ENCODE peak calls at places on chromosomes 7 and 10, in four cellular contexts. D, R, Y and P are unnamed samples.

GRCh38 chr7:93949468-93949867 is 27.9 kb downstream of the GNG11 start:
- DNase-seq in D (peak; percentile 93), R (no peak), Y (peak; percentile 90), P (no peak)

GRCh38 chr7:73786588-73786987 is 16.5 kb upstream of the CLDN3 start:
- DNase-seq in D (no peak), R (no peak), Y (no peak), P (no peak)

GRCh38 chr10:89515031-89515841 is 20.2 kb downstream of the SLC16A12 start:
- DNase-seq in D (peak; percentile 99), R (no peak), Y (peak; percentile 100), P (no peak)

GRCh38 chr7:7673240-7673550 is 32.6 kb downstream of the UMAD1 start:
- DNase-seq in D (no peak), R (no peak), Y (no peak), P (no peak)

GRCh38 chr7:154917214-154918160 is 85.4 kb downstream of the PAXIP1 start:
- DNase-seq in D (no peak), R (no peak), Y (no peak), P (no peak)

GRCh38 chr7:99642099-99642498 is 25.4 kb downstream of the ZSCAN25 start:
- DNase-seq in D (no peak), R (no peak), Y (peak; percentile 18), P (no peak)

GRCh38 chr10:44774676-44775401 is 136.3 kb upstream of the TMEM72 start:
- DNase-seq in D (no peak), R (no peak), Y (peak; percentile 74), P (no peak)

GRCh38 chr7:29197916-29198315 is 3.3 kb downstream of the CHN2 start:
- DNase-seq in D (no peak), R (no peak), Y (no peak), P (no peak)

GRCh38 chr7:137417464-137417863 is 73.9 kb upstream of the PTN start:
- DNase-seq in D (peak; percentile 38), R (no peak), Y (no peak), P (no peak)

GRCh38 chr10:78741541-78741940 is 327.2 kb upstream of the ZMIZ1 start:
- DNase-seq in D (peak; percentile 84), R (no peak), Y (peak; percentile 43), P (no peak)

GRCh38 chr10:59175538-59176240 is 754 bp upstream of the PHYHIPL start:
- DNase-seq in D (no peak), R (no peak), Y (no peak), P (no peak)

GRCh38 chr10:73591935-73592699 is 975 bp upstream of the USP54 start:
- DNase-seq in D (peak; percentile 65), R (peak; percentile 71), Y (peak; percentile 46), P (no peak)

GRCh38 chr10:44197646-44198045 is 187.3 kb downstream of the CXCL12 start:
- DNase-seq in D (no peak), R (no peak), Y (no peak), P (no peak)

GRCh38 chr10:128382225-128382624 is 256.0 kb upstream of the MKI67 start:
- DNase-seq in D (no peak), R (no peak), Y (no peak), P (no peak)

GRCh38 chr7:124351950-124352349 is 319.1 kb upstream of the TMEM229A start:
- DNase-seq in D (no peak), R (no peak), Y (no peak), P (no peak)

GRCh38 chr7:45153238-45153637 is 4.4 kb upstream of the RAMP3 start:
- DNase-seq in D (no peak), R (peak; percentile 18), Y (no peak), P (no peak)

GRCh38 chr10:32938554-32939061 is 19.4 kb downstream of the ITGB1 start:
- DNase-seq in D (no peak), R (no peak), Y (no peak), P (no peak)

GRCh38 chr7:151725844-151726770 is 150.8 kb downstream of the PRKAG2 start:
- DNase-seq in D (no peak), R (no peak), Y (no peak), P (no peak)

GRCh38 chr7:151728286-151728660 is 148.6 kb downstream of the PRKAG2 start:
- DNase-seq in D (no peak), R (no peak), Y (no peak), P (no peak)

GRCh38 chr7:151726875-151727578 is 149.9 kb downstream of the PRKAG2 start:
- DNase-seq in D (no peak), R (no peak), Y (no peak), P (no peak)

GRCh38 chr7:151728746-151729145 is 148.2 kb downstream of the PRKAG2 start:
- DNase-seq in D (no peak), R (no peak), Y (no peak), P (no peak)

GRCh38 chr7:151727579-151728285 is 149.2 kb downstream of the PRKAG2 start:
- DNase-seq in D (peak; percentile 97), R (peak; percentile 95), Y (peak; percentile 94), P (peak; percentile 80)
- TF ChIP-seq CTCF in D (peak; percentile 10), R (no peak), Y (no peak), P (no peak)

GRCh38 chr10:71684356-71685173 is 35.0 kb downstream of the C10orf105 start:
- DNase-seq in D (no peak), R (no peak), Y (no peak), P (no peak)
- TF ChIP-seq CTCF in D (no peak), R (no peak), Y (no peak), P (no peak)

GRCh38 chr7:87564290-87564963 is 36.3 kb downstream of the ABCB1 start:
- DNase-seq in D (peak; percentile 4), R (no peak), Y (no peak), P (no peak)
- TF ChIP-seq CTCF in D (no peak), R (no peak), Y (peak; percentile 20), P (no peak)

GRCh38 chr10:26579256-26580063 is 118.0 kb upstream of the PDSS1 start:
- DNase-seq in D (no peak), R (no peak), Y (no peak), P (no peak)

GRCh38 chr10:26571655-26572054 is 125.8 kb upstream of the PDSS1 start:
- DNase-seq in D (no peak), R (no peak), Y (no peak), P (no peak)

GRCh38 chr10:26574783-26575182 is 122.7 kb upstream of the PDSS1 start:
- DNase-seq in D (no peak), R (no peak), Y (no peak), P (no peak)

DNA sequence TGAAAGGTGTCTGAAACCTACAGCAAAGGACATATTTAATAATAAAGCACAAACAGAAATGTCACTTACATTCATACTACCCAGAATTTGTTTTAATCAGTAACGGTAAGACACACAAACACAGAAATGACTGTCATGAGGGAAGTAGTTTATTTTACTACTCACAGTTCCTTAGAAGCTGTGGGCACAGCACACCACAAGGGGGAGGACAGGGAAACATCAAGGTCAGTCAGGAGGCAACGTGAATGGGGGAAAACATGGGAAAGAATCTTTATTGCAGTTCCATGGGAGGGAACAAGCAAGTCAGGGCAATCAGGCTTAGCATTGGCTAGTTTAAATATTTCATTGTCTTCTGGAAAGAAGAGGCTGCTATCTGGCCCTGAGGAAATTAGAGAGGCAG is 123.8 kb upstream of the PDSS1 start:
- DNase-seq in D (no peak), R (no peak), Y (no peak), P (no peak)
- TF ChIP-seq CTCF in D (no peak), R (no peak), Y (no peak), P (no peak)

GRCh38 chr10:55497893-55498499 is 697.0 kb upstream of the PCDH15 start:
- DNase-seq in D (no peak), R (no peak), Y (no peak), P (no peak)

GRCh38 chr10:55495555-55495954 is 694.5 kb upstream of the PCDH15 start:
- DNase-seq in D (no peak), R (no peak), Y (no peak), P (no peak)

DNA sequence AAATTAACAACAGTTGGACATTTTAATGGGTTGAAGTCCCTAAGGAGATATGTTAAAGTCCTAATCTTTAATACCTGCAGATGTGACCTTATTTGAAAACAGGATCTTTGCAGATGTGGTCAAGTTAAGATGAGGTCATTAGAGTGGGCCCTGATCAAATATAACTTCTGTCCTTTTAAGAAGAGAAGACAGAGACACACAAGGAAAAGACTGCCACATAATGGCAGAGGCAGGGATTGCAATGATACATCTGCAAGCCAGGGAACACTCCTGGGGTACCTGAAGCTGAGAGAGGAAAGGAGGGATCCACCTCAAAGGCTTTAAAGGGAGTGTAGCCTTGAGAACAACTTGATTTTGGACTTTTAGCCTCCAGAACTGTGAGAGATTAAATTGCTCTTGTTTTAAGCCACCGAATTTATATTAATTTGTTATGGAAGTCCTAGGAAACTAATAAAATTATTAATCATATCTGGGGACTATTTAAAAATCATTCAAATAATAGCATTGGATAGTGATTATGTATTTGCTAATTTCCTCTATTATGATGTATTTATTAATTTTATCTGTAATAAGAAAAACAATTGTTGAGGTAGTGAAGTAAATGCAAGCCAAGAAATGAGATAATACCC is 700.0 kb upstream of the PCDH15 start:
- DNase-seq in D (peak; percentile 12), R (no peak), Y (peak; percentile 2), P (no peak)
- TF ChIP-seq CTCF in D (no peak), R (peak; percentile 10), Y (peak; percentile 56), P (no peak)

GRCh38 chr10:8075282-8076260 is 21.1 kb downstream of the GATA3 start:
- DNase-seq in D (peak; percentile 7), R (peak; percentile 8), Y (no peak), P (no peak)
- TF ChIP-seq CTCF in D (no peak), R (no peak), Y (no peak), P (no peak)

GRCh38 chr7:119482209-119482608 is 790.8 kb upstream of the KCND2 start:
- DNase-seq in D (peak; percentile 46), R (no peak), Y (no peak), P (no peak)
- TF ChIP-seq CTCF in D (peak; percentile 60), R (no peak), Y (peak; percentile 16), P (no peak)

DNA sequence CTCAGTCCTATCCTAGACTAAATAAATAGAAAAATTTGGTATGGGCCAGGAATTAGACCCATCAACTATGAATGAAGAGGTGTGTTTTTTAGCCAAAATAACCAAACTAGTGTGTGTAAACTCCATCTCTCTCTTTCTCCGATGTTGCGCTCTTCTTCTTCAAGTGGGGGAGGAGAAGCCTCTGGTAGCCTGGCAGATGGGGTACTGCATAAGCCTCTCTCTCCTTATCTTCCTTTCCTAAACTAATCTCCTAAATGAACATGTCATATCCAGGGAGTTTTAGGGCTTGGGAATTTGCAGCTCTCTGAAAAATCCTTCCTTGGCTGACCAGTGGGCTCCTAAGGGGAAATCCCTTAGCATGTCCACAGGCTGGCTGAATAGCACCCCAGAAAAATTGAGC is 56.3 kb upstream of the RAPGEF5 start:
- DNase-seq in D (no peak), R (no peak), Y (no peak), P (no peak)
- TF ChIP-seq CTCF in D (no peak), R (no peak), Y (no peak), P (no peak)